ENCODE peak calls at places on chromosomes 6 and 20, in ten cellular contexts. L is pancreas; V is transverse colon; A is IMR-90; U is ovary; W is BE2C; C is fibroblast of lung; H is CD8-positive, alpha-beta T cell; X is upper lobe of left lung; Y is left lung. I is an unnamed sample. For H3K27me3 and H3K36me3, the result is how much of the 10 kb centered on the place peaks cover.

GRCh38 chr20:54284928-54285704 is 77.2 kb downstream of the PFDN4 start:
- DNase-seq in Y (no peak), A (peak), H (no peak), X (no peak), L (no peak), W (no peak), C (peak), V (no peak), U (no peak), I (no peak)

GRCh38 chr6:11172501-11173337 is 59.7 kb downstream of the NEDD9 start:
- DNase-seq in A (peak), C (peak), Y (peak), U (peak), L (peak), H (peak), W (peak), V (peak), X (no peak), I (peak)

GRCh38 chr20:12535770-12536169 is 473.0 kb upstream of the SPTLC3 start:
- DNase-seq in U (no peak), L (no peak), V (no peak), X (no peak), A (no peak), Y (no peak), H (no peak), C (no peak), W (no peak), I (no peak)

GRCh38 chr6:37940074-37940847 is 120.7 kb downstream of the ZFAND3 start:
- DNase-seq in X (no peak), Y (no peak), V (no peak), W (peak), C (peak), H (no peak), L (no peak), A (peak), U (peak), I (peak)

GRCh38 chr6:7909323-7910276 is 988 bp downstream of the TXNDC5 start:
- DNase-seq in X (peak), Y (peak), W (peak), U (peak), C (peak), A (peak), H (no peak), V (peak), L (peak), I (no peak)

GRCh38 chr20:61692476-61692875 is 373.2 kb downstream of the TAF4 start:
- DNase-seq in L (no peak), V (no peak), Y (no peak), W (no peak), C (no peak), H (no peak), X (no peak), U (no peak), A (no peak), I (no peak)

GRCh38 chr6:85408039-85408438 is 41.8 kb upstream of the NT5E start:
- DNase-seq in Y (no peak), W (no peak), U (no peak), C (no peak), L (no peak), A (no peak), X (no peak), H (no peak), V (no peak), I (no peak)

GRCh38 chr6:106253731-106254130 is 71.8 kb downstream of the ATG5 start:
- DNase-seq in A (peak), H (no peak), L (no peak), V (no peak), Y (no peak), C (peak), W (no peak), U (no peak), X (no peak), I (no peak)

GRCh38 chr6:4848382-4849068 is 72.3 kb downstream of the CDYL start:
- DNase-seq in W (no peak), L (no peak), H (no peak), Y (no peak), V (peak), X (no peak), U (no peak), C (peak), A (no peak), I (no peak)

GRCh38 chr20:46935394-46936017 is 40.9 kb downstream of the EYA2 start:
- DNase-seq in Y (no peak), L (no peak), U (no peak), X (no peak), V (no peak), W (no peak), A (no peak), H (no peak), C (no peak), I (no peak)

GRCh38 chr6:167699141-167700036 is 127.3 kb upstream of the AFDN start:
- DNase-seq in C (peak), H (no peak), W (no peak), L (no peak), Y (peak), U (no peak), V (peak), X (peak), A (no peak), I (peak)

DNA sequence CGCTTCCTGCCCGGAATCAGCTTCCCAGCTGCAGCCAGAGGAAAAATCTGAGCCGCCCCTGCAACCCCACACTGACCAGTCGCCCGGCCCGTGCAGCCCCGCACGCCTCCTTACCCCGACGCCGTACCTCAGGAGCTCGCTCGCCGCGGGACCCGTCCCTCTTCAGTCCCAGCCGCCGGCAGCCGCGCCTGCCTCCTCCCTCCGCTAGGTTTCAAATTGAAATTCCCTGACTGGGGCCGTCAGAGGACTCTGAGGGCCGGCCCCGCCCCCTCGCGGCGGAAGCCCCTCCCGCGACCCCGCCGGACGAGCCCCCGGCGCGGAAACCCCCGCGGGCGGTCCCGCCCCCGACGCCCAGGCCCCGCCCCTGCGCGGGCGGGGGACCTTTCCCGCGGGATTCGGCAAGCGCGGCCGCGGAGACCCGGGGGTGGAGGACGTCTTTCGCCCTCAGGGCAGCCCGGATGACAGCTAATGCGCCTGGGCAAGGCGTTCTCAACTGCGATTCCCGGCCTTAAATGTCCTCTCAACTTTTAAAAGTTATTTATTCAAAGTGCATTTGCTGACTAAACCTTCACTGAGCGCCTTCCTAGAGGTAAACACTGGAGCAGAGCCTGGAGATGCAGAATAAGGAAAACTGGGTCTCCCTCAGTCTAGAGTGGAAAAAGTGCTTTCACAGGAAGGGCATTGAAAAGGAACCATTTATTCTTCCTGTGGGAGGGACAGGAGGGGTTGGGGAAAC is at the start of gene EPB41L2:
- DNase-seq in V (peak), A (peak), C (peak), H (peak), Y (peak), L (peak), U (peak), W (peak), X (peak), I (peak)
- TF ChIP-seq CTCF in V (peak), A (peak), C (peak), H (peak), Y (peak), L (peak), U (peak), W (no peak), X (peak), I (no peak)

GRCh38 chr6:3294396-3294795 is 35.6 kb downstream of the PSMG4 start:
- DNase-seq in Y (no peak), X (no peak), C (no peak), U (no peak), L (peak), A (no peak), V (no peak), H (no peak), W (no peak), I (no peak)
- H3K27me3 ChIP-seq in Y (under half), X (under half), C (under half), U (under half), L (under half), A (under half), V (under half), H (under half), W (under half), I (under half)

DNA sequence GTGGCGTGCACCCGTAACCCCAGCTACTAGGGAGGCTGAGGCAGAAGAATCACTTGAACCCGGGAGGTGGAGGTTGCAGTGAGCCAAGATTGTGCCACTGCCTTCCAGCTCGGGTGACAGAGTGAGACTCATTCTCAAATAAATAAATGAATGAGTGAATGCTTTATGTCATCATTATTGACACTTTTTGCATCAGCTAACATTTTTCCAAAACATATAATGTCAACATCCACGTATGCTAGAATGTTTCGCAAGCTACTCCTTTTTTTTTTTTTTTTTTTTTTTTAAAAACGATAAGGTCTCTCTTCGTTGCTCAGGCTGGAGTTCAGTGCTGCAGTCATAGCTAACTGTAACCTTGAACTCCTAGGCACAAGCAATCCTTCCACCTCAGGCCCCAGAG is 72.2 kb downstream of the SENP6 start:
- DNase-seq in W (no peak), H (no peak), A (no peak), X (no peak), V (no peak), L (no peak), Y (no peak), U (no peak), C (no peak), I (no peak)
- H3K36me3 ChIP-seq in W (under half), H (under half), A (under half), X (under half), V (half or more), L (under half), Y (half or more), U (under half), C (under half), I (under half)

GRCh38 chr20:21554376-21554890 is 40.6 kb upstream of the NKX2-2 start:
- DNase-seq in C (no peak), Y (no peak), V (no peak), H (no peak), X (no peak), U (no peak), W (no peak), A (no peak), L (no peak), I (no peak)

GRCh38 chr20:21546355-21546754 is 32.5 kb upstream of the NKX2-2 start:
- DNase-seq in L (no peak), X (no peak), A (no peak), W (no peak), U (no peak), C (no peak), Y (no peak), H (no peak), V (no peak), I (no peak)

GRCh38 chr20:21550587-21550986 is 36.7 kb upstream of the NKX2-2 start:
- DNase-seq in V (no peak), L (no peak), C (no peak), W (no peak), Y (no peak), X (no peak), H (no peak), A (no peak), U (no peak), I (no peak)

DNA sequence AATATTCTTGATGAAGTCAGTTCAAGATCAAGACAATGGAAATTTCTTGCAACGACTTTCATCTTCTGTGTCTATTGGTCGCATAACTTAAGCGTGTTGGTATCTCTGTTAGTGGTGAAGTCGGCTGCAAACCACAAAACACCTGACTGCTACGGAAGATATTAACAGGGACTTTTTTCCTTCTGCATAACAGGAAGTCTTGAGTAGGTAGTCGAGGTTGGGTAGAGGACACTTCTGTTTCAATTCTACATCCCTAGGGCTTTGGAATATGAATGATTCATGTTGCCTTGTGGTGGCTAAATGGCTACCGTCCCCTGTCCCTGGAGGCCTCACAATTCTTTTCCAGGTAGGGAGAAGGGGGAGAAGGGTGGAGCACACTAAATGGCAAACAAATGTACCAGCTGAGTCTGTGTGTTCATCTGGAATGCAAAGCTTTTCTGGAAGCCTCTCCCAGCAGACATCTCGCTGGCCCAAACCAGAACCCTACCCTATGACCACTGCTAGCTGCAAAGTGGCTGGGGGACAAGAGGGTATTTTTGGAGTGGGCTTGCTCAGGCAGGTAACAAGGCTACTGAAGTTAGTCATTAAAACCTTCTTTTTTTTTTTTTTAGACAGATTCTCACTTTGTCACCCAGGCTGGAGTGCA is 34.6 kb upstream of the NKX2-2 start:
- DNase-seq in H (no peak), C (no peak), A (no peak), L (no peak), V (no peak), U (no peak), X (no peak), Y (no peak), W (no peak), I (no peak)
- TF ChIP-seq CTCF in H (no peak), C (no peak), A (no peak), L (no peak), V (no peak), U (no peak), X (no peak), Y (no peak), W (no peak), I (no peak)

DNA sequence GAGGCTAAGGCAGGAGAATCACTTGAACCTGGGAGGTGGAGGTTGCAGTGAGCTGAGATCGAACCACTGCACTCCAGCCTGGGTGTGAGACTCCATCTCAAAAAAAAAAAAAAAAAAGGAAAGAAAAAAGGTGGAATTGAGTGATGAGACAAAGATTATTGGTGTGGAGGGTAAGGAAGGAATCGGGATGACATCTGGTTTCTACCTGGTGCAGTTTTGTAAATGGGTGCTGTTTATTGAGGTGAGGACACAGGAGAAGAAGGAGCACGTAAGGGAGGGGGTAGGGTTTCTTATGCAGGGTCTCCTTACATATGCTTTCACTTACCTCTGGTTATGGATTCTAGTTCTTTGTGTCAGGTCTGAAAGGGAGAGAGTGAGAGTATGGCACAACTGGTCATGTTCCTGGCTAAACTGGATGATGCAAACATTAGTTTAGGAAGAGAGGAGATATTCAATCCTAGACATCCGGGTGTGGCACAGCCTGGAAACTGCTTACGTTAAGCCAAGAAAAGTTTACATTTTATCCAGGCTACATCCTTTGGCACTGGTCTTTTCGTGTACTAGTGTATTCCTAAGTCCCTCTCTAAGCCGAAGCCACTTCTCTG is 5.4 kb downstream of the RALY start:
- DNase-seq in A (peak), X (no peak), Y (no peak), U (no peak), V (no peak), L (no peak), C (no peak), H (no peak), W (no peak), I (no peak)
- H3K27me3 ChIP-seq in A (under half), X (under half), Y (under half), U (under half), V (under half), L (under half), C (under half), H (under half), W (under half), I (under half)

DNA sequence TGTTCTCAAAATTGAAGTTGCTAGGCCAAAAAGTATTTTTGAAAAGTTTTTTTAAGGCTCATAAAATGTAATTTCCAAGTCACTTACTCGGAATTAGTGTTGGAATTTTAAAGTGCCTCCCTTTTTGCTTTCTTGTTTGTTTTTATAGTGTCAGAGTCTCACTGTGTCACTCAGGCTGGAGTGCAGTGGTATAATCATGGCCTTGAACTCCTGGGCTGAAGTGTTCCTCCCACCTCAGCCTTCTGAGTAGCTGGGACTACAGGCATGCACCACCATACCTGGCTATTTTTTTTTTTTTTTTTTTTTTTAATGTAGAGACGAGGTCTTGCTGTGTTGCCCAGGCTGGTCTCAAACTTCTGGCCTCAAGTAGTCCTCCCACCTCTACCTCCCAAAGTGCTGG is 40.0 kb upstream of the GNRH2 start:
- DNase-seq in U (no peak), H (no peak), L (no peak), Y (no peak), X (no peak), V (no peak), W (no peak), A (no peak), C (no peak), I (no peak)
- H3K36me3 ChIP-seq in U (under half), H (under half), L (under half), Y (under half), X (under half), V (under half), W (under half), A (under half), C (under half), I (under half)

DNA sequence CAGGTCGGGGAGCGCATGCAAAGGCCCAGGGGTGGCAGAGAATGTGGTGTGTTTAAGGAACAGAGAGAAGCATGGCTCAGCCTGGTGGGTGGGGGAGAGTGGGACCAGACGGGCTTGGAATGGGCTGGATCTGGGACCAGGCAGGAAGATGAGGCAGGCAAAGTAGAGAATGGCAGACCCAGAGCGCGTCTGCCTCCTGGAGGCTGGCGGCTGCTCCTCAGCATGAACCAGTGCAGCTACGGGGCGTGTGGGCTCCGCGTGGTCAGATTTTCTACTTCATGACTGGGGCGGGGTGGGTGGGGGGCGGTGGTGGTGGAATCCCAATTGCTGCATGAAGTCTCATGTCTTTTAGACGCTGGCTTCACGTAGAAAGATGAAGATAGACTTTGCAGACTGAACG is 135.6 kb downstream of the TFAP2C start:
- DNase-seq in W (no peak), U (no peak), Y (no peak), C (no peak), V (no peak), L (no peak), A (no peak), H (no peak), X (peak), I (no peak)
- TF ChIP-seq CTCF in W (no peak), U (no peak), Y (no peak), C (no peak), V (no peak), L (no peak), A (no peak), H (no peak), X (no peak), I (no peak)